ENCODE peak calls at places on chromosome 1, in seven cellular contexts. U, E, F, R, O, N and K are unnamed samples.

GRCh38 chr1:29397256-29397590 is 160.9 kb downstream of the PTPRU start:
- DNase-seq in U (no peak), E (no peak), F (no peak), R (no peak), O (no peak), N (no peak), K (no peak)

GRCh38 chr1:218537131-218537904 is 192.2 kb downstream of the TGFB2 start:
- DNase-seq in U (no peak), E (peak), F (no peak), R (no peak), O (no peak), N (no peak), K (peak)

GRCh38 chr1:100265562-100265930 is 470 bp upstream of the RTCA start:
- DNase-seq in U (no peak), E (no peak), F (peak), R (peak), O (peak), N (no peak), K (no peak)

GRCh38 chr1:61056674-61057439 is 25.5 kb upstream of the NFIA start:
- DNase-seq in U (peak), E (no peak), F (peak), R (no peak), O (peak), N (peak), K (no peak)

GRCh38 chr1:153422450-153423068 is 6.2 kb downstream of the S100A7A start:
- DNase-seq in U (peak), E (peak), F (peak), R (peak), O (peak), N (no peak), K (peak)

GRCh38 chr1:7042322-7043231 is 257.3 kb downstream of the CAMTA1 start:
- DNase-seq in U (no peak), E (peak), F (peak), R (no peak), O (peak), N (no peak), K (peak)

GRCh38 chr1:1347663-1348419 is 1.4 kb downstream of the DVL1 start:
- DNase-seq in U (peak), E (peak), F (no peak), R (no peak), O (peak), N (no peak), K (no peak)

GRCh38 chr1:81954388-81955023 is 153.8 kb downstream of the ADGRL2 start:
- DNase-seq in U (no peak), E (no peak), F (no peak), R (no peak), O (no peak), N (no peak), K (no peak)

GRCh38 chr1:184958554-184959353 is 15.6 kb downstream of the NIBAN1 start:
- DNase-seq in U (peak), E (no peak), F (no peak), R (no peak), O (no peak), N (no peak), K (no peak)

GRCh38 chr1:22376001-22376400 is 75.7 kb upstream of the ZBTB40 start:
- DNase-seq in U (no peak), E (no peak), F (no peak), R (no peak), O (no peak), N (no peak), K (no peak)

GRCh38 chr1:193408782-193409293 is 222.4 kb upstream of the B3GALT2 start:
- DNase-seq in U (peak), E (peak), F (peak), R (no peak), O (peak), N (no peak), K (peak)

GRCh38 chr1:17352419-17352909 is 19.5 kb upstream of the PADI6 start:
- DNase-seq in U (no peak), E (no peak), F (no peak), R (no peak), O (no peak), N (no peak), K (no peak)

GRCh38 chr1:232655041-232655745 is 25.3 kb upstream of the SIPA1L2 start:
- DNase-seq in U (no peak), E (no peak), F (peak), R (no peak), O (peak), N (peak), K (no peak)

GRCh38 chr1:76161451-76161850 is 86.9 kb downstream of the ST6GALNAC3 start:
- DNase-seq in U (no peak), E (no peak), F (no peak), R (no peak), O (no peak), N (no peak), K (no peak)